ENCODE peak calls at places on chromosomes 11 and 22, in six cellular contexts. D is HCT116; F is CD8-positive, alpha-beta T cell; M is NT2/D1; J is stomach; I is upper lobe of left lung. E is an unnamed sample.

GRCh38 chr22:49457146-49457545 is 370.5 kb downstream of the BRD1 start:
- DNase-seq in J (no peak), I (no peak), D (no peak), F (no peak), M (no peak), E (no peak)

GRCh38 chr11:130024356-130024755 is 21.7 kb upstream of the PRDM10 start:
- DNase-seq in D (no peak), F (no peak), J (no peak), I (no peak), M (no peak), E (no peak)

GRCh38 chr11:130426223-130427048 is 2.0 kb downstream of the ADAMTS8 start:
- DNase-seq in J (no peak), D (no peak), I (no peak), F (no peak), M (no peak), E (no peak)

GRCh38 chr22:45866398-45867117 is 110.4 kb downstream of the WNT7B start:
- DNase-seq in I (no peak), F (no peak), J (peak; percentile 20), D (no peak), M (no peak), E (peak; percentile 6)

GRCh38 chr11:59197990-59198389 is 14.7 kb downstream of the MPEG1 start:
- DNase-seq in F (no peak), I (peak; percentile 89), M (no peak), D (no peak), J (peak; percentile 83), E (no peak)

GRCh38 chr11:10487002-10487647 is 32.1 kb downstream of the AMPD3 start:
- DNase-seq in M (no peak), F (no peak), J (no peak), D (no peak), I (no peak), E (no peak)

GRCh38 chr11:116224154-116224888 is 548.5 kb downstream of the BUD13 start:
- DNase-seq in I (peak; percentile 34), M (peak; percentile 33), J (peak; percentile 58), D (peak; percentile 6), F (peak; percentile 44), E (peak; percentile 77)

GRCh38 chr11:125871391-125872137 is 15.9 kb upstream of the HYLS1 start:
- DNase-seq in M (peak; percentile 25), D (peak; percentile 29), J (peak; percentile 37), I (no peak), F (no peak), E (peak; percentile 76)

GRCh38 chr11:28110839-28111235 is 2.6 kb downstream of the METTL15 start:
- DNase-seq in M (no peak), I (no peak), F (no peak), J (no peak), D (no peak), E (no peak)

GRCh38 chr11:76209956-76210885 is 3.9 kb upstream of the WNT11 start:
- DNase-seq in J (peak; percentile 50), I (peak; percentile 51), D (no peak), M (no peak), F (no peak), E (peak; percentile 51)

GRCh38 chr11:40597546-40598113 is 861.8 kb downstream of the LRRC4C start:
- DNase-seq in J (no peak), I (no peak), M (no peak), F (no peak), D (no peak), E (no peak)

GRCh38 chr22:19476023-19476422 is 3.0 kb downstream of the UFD1 start:
- DNase-seq in F (no peak), M (no peak), I (no peak), D (no peak), J (no peak), E (no peak)

GRCh38 chr22:49233507-49234100 is 594.1 kb downstream of the BRD1 start:
- DNase-seq in D (no peak), M (no peak), I (no peak), J (no peak), F (no peak), E (no peak)

GRCh38 chr22:47328550-47329243 is 566.2 kb downstream of the TBC1D22A start:
- DNase-seq in I (no peak), M (no peak), F (no peak), J (no peak), D (peak; percentile 95), E (no peak)

GRCh38 chr11:119339581-119340334 is 925 bp downstream of the C1QTNF5 start:
- DNase-seq in F (peak; percentile 38), D (no peak), J (peak; percentile 73), I (peak; percentile 70), M (no peak), E (no peak)

GRCh38 chr22:42857845-42858481 is 890 bp upstream of the ARFGAP3 start:
- DNase-seq in I (no peak), J (no peak), M (no peak), D (no peak), F (no peak), E (no peak)

GRCh38 chr11:93773601-93774200 is 10.4 kb upstream of the MED17 start:
- DNase-seq in M (no peak), I (no peak), J (no peak), D (no peak), F (no peak), E (no peak)

GRCh38 chr11:94776351-94777321 is 8.5 kb downstream of the AMOTL1 start:
- DNase-seq in F (no peak), M (no peak), D (no peak), I (no peak), J (peak; percentile 29), E (no peak)

GRCh38 chr22:48695251-48695650 is 1132.4 kb downstream of the BRD1 start:
- DNase-seq in F (no peak), I (no peak), J (no peak), M (no peak), D (no peak), E (no peak)

GRCh38 chr11:107928767-107929507 is 689 bp downstream of the RAB39A start:
- DNase-seq in F (no peak), J (no peak), I (peak; percentile 27), D (no peak), M (no peak), E (peak; percentile 19)

GRCh38 chr22:24305260-24305692 is 34.6 kb downstream of the SPECC1L start:
- DNase-seq in J (no peak), D (no peak), M (no peak), I (no peak), F (no peak), E (no peak)

GRCh38 chr11:115333106-115333505 is 171.1 kb downstream of the CADM1 start:
- DNase-seq in J (no peak), F (no peak), M (peak; percentile 8), I (no peak), D (no peak), E (no peak)

DNA sequence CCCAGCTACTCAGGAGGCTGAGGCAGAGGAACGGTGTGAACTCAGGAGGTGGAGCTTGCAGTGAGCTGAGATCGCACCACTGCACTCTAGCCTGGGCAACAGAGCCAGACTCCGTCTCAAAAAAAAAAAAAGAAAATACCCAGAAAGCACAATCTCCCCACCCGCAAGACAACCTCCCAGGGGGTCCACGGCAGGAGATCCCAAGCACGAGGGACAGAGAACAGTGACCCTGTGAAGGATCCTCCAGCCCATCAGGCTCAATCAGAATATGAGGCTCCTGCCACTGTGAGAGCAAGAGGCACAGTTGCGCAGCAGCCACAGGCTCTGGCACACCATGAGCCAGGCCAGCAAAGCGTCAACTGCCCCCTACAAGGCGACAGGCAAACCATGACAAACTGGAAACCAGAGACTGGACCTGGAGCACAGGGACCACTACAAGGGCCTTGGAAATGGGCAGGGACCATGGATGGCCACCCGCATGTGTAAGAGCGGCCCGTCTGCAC is 164.8 kb upstream of the GRK3 start:
- DNase-seq in I (no peak), F (no peak), J (no peak), M (no peak), D (no peak), E (no peak)
- H3K4me1 ChIP-seq in I (peaks cover 55% of the 10 kb centered on the region), F (peaks cover 30% of the 10 kb centered on the region), J (peaks cover 70% of the 10 kb centered on the region), M (peaks cover 9% of the 10 kb centered on the region), D (peaks cover 85% of the 10 kb centered on the region), E (no peaks in the 10 kb centered on the region)

DNA sequence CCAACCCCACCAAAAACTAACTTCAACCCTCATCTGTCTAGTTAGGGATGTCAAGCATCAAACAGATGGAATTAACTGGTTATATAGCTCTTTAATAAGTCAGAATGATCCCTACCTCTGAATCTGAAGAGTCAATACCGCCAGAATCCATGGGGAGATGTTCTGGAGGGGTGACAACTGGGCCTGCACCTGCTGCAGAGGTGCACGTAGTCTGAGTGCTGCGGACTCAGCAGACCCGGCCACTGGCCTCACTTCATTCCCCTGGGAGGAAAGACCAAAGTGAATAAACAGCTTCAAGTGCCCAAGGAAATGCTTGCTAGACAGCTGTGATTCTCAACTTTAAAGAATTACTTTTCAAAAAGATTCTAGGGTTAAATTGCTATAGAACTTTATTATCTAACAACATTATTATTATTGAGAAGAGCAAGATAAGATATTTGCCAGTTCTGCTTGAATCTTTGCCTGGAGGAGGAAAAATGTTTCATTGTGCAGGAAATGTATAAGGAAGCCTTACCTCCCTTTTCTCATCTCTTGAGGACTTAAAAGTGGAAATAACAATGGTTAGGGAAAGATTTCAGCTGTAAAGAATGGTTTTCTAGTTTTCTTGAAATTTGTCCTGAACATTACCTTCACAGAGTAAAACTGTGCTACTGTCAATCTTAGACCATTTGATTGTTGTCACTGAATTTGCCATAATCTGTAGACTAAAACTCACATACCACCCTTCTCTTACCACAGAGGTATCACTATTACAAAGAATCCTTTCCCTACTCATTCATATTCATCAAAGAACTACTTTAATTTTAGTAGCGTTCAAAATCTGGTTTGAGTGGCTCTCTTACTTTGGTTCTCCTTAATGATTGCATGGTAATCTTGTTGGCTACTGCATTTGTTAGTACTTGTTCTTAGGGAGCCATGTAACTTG is 4.2 kb downstream of the XBP1 start:
- DNase-seq in I (no peak), F (no peak), D (no peak), J (no peak), M (no peak), E (no peak)
- H3K4me3 ChIP-seq in I (no peak overlapping the region), F (no peak overlapping the region), D (no peak overlapping the region), J (peak overlapping the region; percentile 77), M (no peak overlapping the region), E (no peak overlapping the region)

GRCh38 chr11:128290106-128290840 is 297.1 kb downstream of the ETS1 start:
- DNase-seq in I (peak; percentile 44), D (peak; percentile 46), F (peak; percentile 69), J (peak; percentile 61), M (peak; percentile 38), E (peak; percentile 61)
- H3K4me1 ChIP-seq in I (peaks cover 32% of the 10 kb centered on the region), D (no peaks in the 10 kb centered on the region), F (peaks cover 79% of the 10 kb centered on the region), J (peaks cover 49% of the 10 kb centered on the region), M (no peaks in the 10 kb centered on the region), E (no peaks in the 10 kb centered on the region)

DNA sequence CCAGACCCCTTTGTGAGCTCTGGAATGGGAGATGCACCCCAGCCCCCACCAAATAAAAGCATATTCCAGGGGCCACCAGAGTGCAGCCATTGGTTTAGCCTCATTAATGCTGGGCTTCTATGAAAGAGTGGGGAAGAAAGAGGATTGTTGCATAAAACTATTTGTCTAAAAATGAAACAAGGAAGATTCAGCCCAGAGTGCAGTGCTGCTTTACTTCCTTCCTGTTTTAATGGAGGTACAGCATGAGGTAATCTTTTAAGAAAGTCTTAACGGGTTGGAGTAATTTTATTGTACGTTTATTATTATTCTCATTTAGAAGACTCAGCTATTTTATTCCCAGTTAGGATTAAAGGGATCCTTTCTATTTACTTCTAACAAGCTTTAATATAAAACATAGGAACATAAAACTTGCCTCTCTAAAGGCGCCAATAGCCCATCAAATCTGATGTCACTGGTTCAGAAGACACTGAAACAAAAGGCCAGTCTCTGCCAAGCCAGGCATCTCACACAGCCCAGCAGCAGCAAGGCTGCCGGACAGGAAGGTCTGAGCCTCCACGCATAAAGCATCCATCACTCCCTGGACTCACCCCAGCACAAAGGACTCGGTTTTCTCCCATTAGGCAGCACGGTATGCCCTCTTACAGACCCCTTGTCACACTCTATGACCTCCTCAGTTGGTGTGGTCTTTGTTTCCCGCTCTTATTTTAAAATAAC is 204.0 kb upstream of the BLID start:
- DNase-seq in I (no peak), D (no peak), F (no peak), J (no peak), M (no peak), E (no peak)
- H3K4me3 ChIP-seq in I (no peak overlapping the region), D (no peak overlapping the region), F (no peak overlapping the region), J (no peak overlapping the region), M (no peak overlapping the region), E (no peak overlapping the region)

GRCh38 chr11:69825037-69825834 is 6.0 kb upstream of the FGF3 start:
- DNase-seq in M (no peak), F (no peak), D (peak; percentile 60), I (no peak), J (peak; percentile 53), E (no peak)
- H3K4me1 ChIP-seq in M (peaks cover 14% of the 10 kb centered on the region), F (no peaks in the 10 kb centered on the region), D (peaks cover 39% of the 10 kb centered on the region), I (no peaks in the 10 kb centered on the region), J (no peaks in the 10 kb centered on the region), E (no peaks in the 10 kb centered on the region)

E was measured in HAP-1.